ENCODE peak calls at places on chromosomes 16 and 17, in four cellular contexts. One of them, this sample, is unnamed.

GRCh38 chr17:64596439-64596838 is 65.7 kb downstream of the SMURF2 start:
- DNase-seq in RCC 7860: no peak
- DNase-seq in islet precursor cell: no peak
- DNase-seq in NCI-H510A treated with DMSO at 0.1 percent for 48 hours: no peak
- DNase-seq in this sample: no peak

GRCh38 chr17:30812218-30813177 is 12.0 kb downstream of the CRLF3 start:
- DNase-seq in NCI-H510A treated with DMSO at 0.1 percent for 48 hours: no peak
- DNase-seq in islet precursor cell: peak
- DNase-seq in RCC 7860: no peak
- DNase-seq in this sample: no peak

GRCh38 chr17:4499431-4500187 is 928 bp downstream of the SPNS2 start:
- DNase-seq in NCI-H510A treated with DMSO at 0.1 percent for 48 hours: no peak
- DNase-seq in islet precursor cell: no peak
- DNase-seq in RCC 7860: no peak
- DNase-seq in this sample: peak

GRCh38 chr17:44279586-44280344 is 11.8 kb upstream of the SLC4A1 start:
- DNase-seq in RCC 7860: peak
- DNase-seq in NCI-H510A treated with DMSO at 0.1 percent for 48 hours: no peak
- DNase-seq in islet precursor cell: peak
- DNase-seq in this sample: peak

GRCh38 chr16:11621920-11622651 is 35.4 kb upstream of the LITAF start:
- DNase-seq in islet precursor cell: no peak
- DNase-seq in NCI-H510A treated with DMSO at 0.1 percent for 48 hours: no peak
- DNase-seq in RCC 7860: no peak
- DNase-seq in this sample: no peak

GRCh38 chr17:10135539-10136257 is 62.7 kb downstream of the GAS7 start:
- DNase-seq in islet precursor cell: no peak
- DNase-seq in NCI-H510A treated with DMSO at 0.1 percent for 48 hours: no peak
- DNase-seq in RCC 7860: peak
- DNase-seq in this sample: no peak

GRCh38 chr17:80603380-80603779 is 58.7 kb downstream of the RPTOR start:
- DNase-seq in islet precursor cell: peak
- DNase-seq in NCI-H510A treated with DMSO at 0.1 percent for 48 hours: no peak
- DNase-seq in RCC 7860: no peak
- DNase-seq in this sample: no peak

GRCh38 chr17:75631353-75631752 is 1.9 kb upstream of the SMIM5 start:
- DNase-seq in NCI-H510A treated with DMSO at 0.1 percent for 48 hours: no peak
- DNase-seq in RCC 7860: no peak
- DNase-seq in islet precursor cell: no peak
- DNase-seq in this sample: no peak

GRCh38 chr17:52824542-52824941 is 666.0 kb upstream of the CA10 start:
- DNase-seq in NCI-H510A treated with DMSO at 0.1 percent for 48 hours: no peak
- DNase-seq in islet precursor cell: no peak
- DNase-seq in RCC 7860: no peak
- DNase-seq in this sample: no peak

GRCh38 chr17:12395733-12396354 is 269.8 kb upstream of the MYOCD start:
- DNase-seq in RCC 7860: no peak
- DNase-seq in islet precursor cell: peak
- DNase-seq in NCI-H510A treated with DMSO at 0.1 percent for 48 hours: no peak
- DNase-seq in this sample: peak

GRCh38 chr17:75601057-75601987 is 13.7 kb downstream of the MYO15B start:
- DNase-seq in islet precursor cell: peak
- DNase-seq in RCC 7860: peak
- DNase-seq in NCI-H510A treated with DMSO at 0.1 percent for 48 hours: peak
- DNase-seq in this sample: peak

GRCh38 chr16:80580109-80580832 is 39.5 kb downstream of the DYNLRB2 start:
- DNase-seq in islet precursor cell: peak
- DNase-seq in RCC 7860: no peak
- DNase-seq in NCI-H510A treated with DMSO at 0.1 percent for 48 hours: no peak
- DNase-seq in this sample: no peak

GRCh38 chr17:17749025-17749772 is 67.9 kb downstream of the RAI1 start:
- DNase-seq in NCI-H510A treated with DMSO at 0.1 percent for 48 hours: peak
- DNase-seq in islet precursor cell: peak
- DNase-seq in RCC 7860: no peak
- DNase-seq in this sample: peak

GRCh38 chr17:35709874-35710273 is 21.6 kb upstream of the RASL10B start:
- DNase-seq in RCC 7860: no peak
- DNase-seq in NCI-H510A treated with DMSO at 0.1 percent for 48 hours: no peak
- DNase-seq in islet precursor cell: no peak
- DNase-seq in this sample: no peak

GRCh38 chr16:89572478-89573205 is 2.9 kb upstream of the CPNE7 start:
- DNase-seq in RCC 7860: no peak
- DNase-seq in NCI-H510A treated with DMSO at 0.1 percent for 48 hours: no peak
- DNase-seq in islet precursor cell: no peak
- DNase-seq in this sample: no peak

GRCh38 chr16:28522792-28523191 is 16.0 kb downstream of the NUPR1 start:
- DNase-seq in islet precursor cell: no peak
- DNase-seq in RCC 7860: no peak
- DNase-seq in NCI-H510A treated with DMSO at 0.1 percent for 48 hours: no peak
- DNase-seq in this sample: no peak

GRCh38 chr16:86824751-86825310 is 246.5 kb downstream of the FOXL1 start:
- DNase-seq in islet precursor cell: peak
- DNase-seq in NCI-H510A treated with DMSO at 0.1 percent for 48 hours: no peak
- DNase-seq in RCC 7860: peak
- DNase-seq in this sample: peak

GRCh38 chr17:66580601-66581385 is 254.1 kb upstream of the CACNG5 start:
- DNase-seq in islet precursor cell: no peak
- DNase-seq in NCI-H510A treated with DMSO at 0.1 percent for 48 hours: peak
- DNase-seq in RCC 7860: no peak
- DNase-seq in this sample: no peak

GRCh38 chr16:49644143-49644460 is 211.8 kb downstream of the ZNF423 start:
- DNase-seq in NCI-H510A treated with DMSO at 0.1 percent for 48 hours: no peak
- DNase-seq in RCC 7860: no peak
- DNase-seq in islet precursor cell: no peak
- DNase-seq in this sample: no peak

GRCh38 chr16:64356267-64356666 is 765.6 kb downstream of the CDH11 start:
- DNase-seq in NCI-H510A treated with DMSO at 0.1 percent for 48 hours: no peak
- DNase-seq in RCC 7860: peak
- DNase-seq in islet precursor cell: no peak
- DNase-seq in this sample: no peak

GRCh38 chr17:59791603-59792457 is 84.4 kb downstream of the VMP1 start:
- DNase-seq in NCI-H510A treated with DMSO at 0.1 percent for 48 hours: no peak
- DNase-seq in RCC 7860: no peak
- DNase-seq in islet precursor cell: no peak
- DNase-seq in this sample: no peak

GRCh38 chr17:75181608-75182318 is 996 bp downstream of the SUMO2 start:
- DNase-seq in NCI-H510A treated with DMSO at 0.1 percent for 48 hours: no peak
- DNase-seq in RCC 7860: no peak
- DNase-seq in islet precursor cell: no peak
- DNase-seq in this sample: peak

GRCh38 chr17:65092262-65092661 is 35.7 kb upstream of the GNA13 start:
- DNase-seq in islet precursor cell: no peak
- DNase-seq in NCI-H510A treated with DMSO at 0.1 percent for 48 hours: no peak
- DNase-seq in RCC 7860: no peak
- DNase-seq in this sample: no peak

GRCh38 chr17:59572301-59572924 is 7.0 kb downstream of the DHX40 start:
- DNase-seq in islet precursor cell: no peak
- DNase-seq in RCC 7860: no peak
- DNase-seq in NCI-H510A treated with DMSO at 0.1 percent for 48 hours: no peak
- DNase-seq in this sample: no peak

GRCh38 chr17:67585077-67585602 is 132.6 kb upstream of the NOL11 start:
- DNase-seq in RCC 7860: no peak
- DNase-seq in islet precursor cell: peak
- DNase-seq in NCI-H510A treated with DMSO at 0.1 percent for 48 hours: peak
- DNase-seq in this sample: peak

GRCh38 chr17:49823614-49824013 is 24.3 kb downstream of the TAC4 start:
- DNase-seq in NCI-H510A treated with DMSO at 0.1 percent for 48 hours: no peak
- DNase-seq in islet precursor cell: no peak
- DNase-seq in RCC 7860: no peak
- DNase-seq in this sample: no peak

This sample was measured in ELF-1.